ENCODE peak calls at places on chromosomes 3 and 15, in five cellular contexts. K is GM12878, G is K562, Q is SK-N-SH, H is H1. L is an unnamed sample.

GRCh38 chr3:179083977-179084376 is 12.4 kb upstream of the ZMAT3 start:
- DNase-seq in K (no peak), G (no peak), Q (no peak), H (no peak), L (no peak)

GRCh38 chr3:151356791-151357460 is 27.6 kb upstream of the P2RY13 start:
- DNase-seq in K (no peak), G (no peak), Q (peak; percentile 2), H (no peak), L (no peak)

GRCh38 chr3:41683666-41684350 is 278.1 kb downstream of the ULK4 start:
- DNase-seq in K (no peak), G (no peak), Q (no peak), H (no peak), L (peak; percentile 72)

GRCh38 chr15:67823371-67824156 is 1.7 kb upstream of the SKOR1 start:
- DNase-seq in K (no peak), G (peak; percentile 62), Q (peak; percentile 84), H (peak; percentile 55), L (no peak)

GRCh38 chr3:12663311-12663935 is 494 bp downstream of the RAF1 start:
- DNase-seq in K (no peak), G (peak; percentile 80), Q (peak; percentile 78), H (no peak), L (no peak)

GRCh38 chr3:149005424-149005823 is 14.1 kb downstream of the GYG1 start:
- DNase-seq in K (no peak), G (no peak), Q (no peak), H (no peak), L (no peak)

GRCh38 chr3:193134895-193135294 is 106.1 kb upstream of the PLAAT1 start:
- DNase-seq in K (no peak), G (no peak), Q (no peak), H (no peak), L (no peak)

GRCh38 chr15:80840173-80841130 is 61.3 kb downstream of the CEMIP start:
- DNase-seq in K (no peak), G (no peak), Q (no peak), H (no peak), L (peak; percentile 15)

GRCh38 chr3:46192939-46193338 is 15.2 kb downstream of the CCR1 start:
- DNase-seq in K (no peak), G (no peak), Q (no peak), H (no peak), L (no peak)

GRCh38 chr15:26772588-26773484 is at the start of gene GABRB3:
- DNase-seq in K (no peak), G (no peak), Q (peak; percentile 93), H (peak; percentile 86), L (no peak)

GRCh38 chr3:128348805-128349531 is 117.7 kb downstream of the DNAJB8 start:
- DNase-seq in K (no peak), G (no peak), Q (peak; percentile 78), H (no peak), L (no peak)

GRCh38 chr15:34855397-34855796 is 60.0 kb upstream of the ACTC1 start:
- DNase-seq in K (no peak), G (no peak), Q (peak; percentile 25), H (no peak), L (no peak)

GRCh38 chr15:65869954-65870871 is 922 bp downstream of the RAB11A start:
- DNase-seq in K (no peak), G (peak; percentile 18), Q (peak; percentile 59), H (no peak), L (peak; percentile 50)

GRCh38 chr3:25547928-25548327 is 116.8 kb downstream of the TOP2B start:
- DNase-seq in K (no peak), G (no peak), Q (no peak), H (no peak), L (no peak)

GRCh38 chr15:35023794-35024193 is 35.7 kb upstream of the ZNF770 start:
- DNase-seq in K (no peak), G (no peak), Q (no peak), H (no peak), L (no peak)

GRCh38 chr3:189214651-189215050 is 42.9 kb downstream of the TPRG1 start:
- DNase-seq in K (no peak), G (no peak), Q (no peak), H (no peak), L (no peak)

GRCh38 chr3:71659758-71660666 is 65.2 kb downstream of the EIF4E3 start:
- DNase-seq in K (no peak), G (no peak), Q (no peak), H (no peak), L (no peak)

GRCh38 chr15:85692873-85693272 is 101.9 kb downstream of the KLHL25 start:
- DNase-seq in K (peak; percentile 95), G (no peak), Q (no peak), H (no peak), L (no peak)

GRCh38 chr3:36866358-36866757 is 78.5 kb downstream of the TRANK1 start:
- DNase-seq in K (no peak), G (no peak), Q (no peak), H (no peak), L (no peak)
- TF ChIP-seq RFX5 in K (no peak), G (no peak), Q (no peak), H (no peak), L (no peak)

GRCh38 chr3:165156757-165157156 is 39.4 kb downstream of the SLITRK3 start:
- DNase-seq in K (no peak), G (no peak), Q (no peak), H (no peak), L (no peak)
- TF ChIP-seq TAF1 in K (no peak), G (no peak), Q (no peak), H (no peak), L (no peak)

DNA sequence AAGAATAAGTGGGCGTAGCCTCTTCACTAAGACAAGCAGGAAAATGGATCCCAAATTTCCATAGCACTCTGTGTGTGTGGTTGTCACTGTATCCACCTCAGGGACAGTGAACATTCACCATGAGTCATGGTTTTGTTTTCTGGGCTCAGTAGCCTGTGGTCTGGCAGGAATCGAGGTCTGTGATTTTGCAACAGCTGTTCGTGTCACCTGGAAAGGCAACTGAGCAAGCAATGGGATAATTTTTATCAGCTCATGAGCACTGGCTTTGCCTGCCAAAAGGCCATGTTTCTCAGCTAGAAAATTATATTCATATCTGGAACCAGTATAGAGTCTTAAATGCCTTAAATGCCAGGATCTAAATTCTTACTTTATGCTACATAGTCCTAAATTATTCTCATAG is 60.9 kb downstream of the STRIT1 start:
- DNase-seq in K (no peak), G (no peak), Q (peak; percentile 1), H (no peak), L (no peak)
- TF ChIP-seq RFX5 in K (no peak), G (no peak), Q (no peak), H (no peak), L (no peak)

GRCh38 chr3:34131091-34131490 is 332.7 kb downstream of the PDCD6IP start:
- DNase-seq in K (no peak), G (no peak), Q (no peak), H (no peak), L (no peak)

GRCh38 chr3:34132069-34132677 is 333.7 kb downstream of the PDCD6IP start:
- DNase-seq in K (no peak), G (no peak), Q (no peak), H (no peak), L (no peak)
- TF ChIP-seq TAF1 in K (no peak), G (no peak), Q (no peak), H (no peak), L (no peak)

DNA sequence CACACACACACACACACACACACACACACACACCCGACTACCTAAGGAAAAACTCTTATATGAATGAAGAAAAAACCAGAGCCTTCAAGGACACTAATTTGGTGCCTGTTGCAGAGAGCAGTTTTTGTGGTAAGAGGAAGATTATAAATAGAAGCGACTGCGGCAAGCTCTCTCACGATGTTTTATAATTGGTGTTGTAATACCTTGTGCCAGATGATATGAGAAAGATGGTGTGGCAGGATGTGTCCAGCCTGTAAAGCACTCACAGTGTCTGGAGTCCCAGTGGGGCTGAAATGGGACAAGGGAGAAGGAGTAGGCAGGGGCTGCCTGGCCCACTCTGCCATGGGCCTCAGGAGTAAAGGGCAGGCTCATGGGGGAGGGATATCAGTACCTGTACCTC is 839.9 kb downstream of the AGBL1 start:
- DNase-seq in K (no peak), G (no peak), Q (no peak), H (no peak), L (no peak)
- TF ChIP-seq RFX5 in K (no peak), G (no peak), Q (no peak), H (no peak), L (no peak)

DNA sequence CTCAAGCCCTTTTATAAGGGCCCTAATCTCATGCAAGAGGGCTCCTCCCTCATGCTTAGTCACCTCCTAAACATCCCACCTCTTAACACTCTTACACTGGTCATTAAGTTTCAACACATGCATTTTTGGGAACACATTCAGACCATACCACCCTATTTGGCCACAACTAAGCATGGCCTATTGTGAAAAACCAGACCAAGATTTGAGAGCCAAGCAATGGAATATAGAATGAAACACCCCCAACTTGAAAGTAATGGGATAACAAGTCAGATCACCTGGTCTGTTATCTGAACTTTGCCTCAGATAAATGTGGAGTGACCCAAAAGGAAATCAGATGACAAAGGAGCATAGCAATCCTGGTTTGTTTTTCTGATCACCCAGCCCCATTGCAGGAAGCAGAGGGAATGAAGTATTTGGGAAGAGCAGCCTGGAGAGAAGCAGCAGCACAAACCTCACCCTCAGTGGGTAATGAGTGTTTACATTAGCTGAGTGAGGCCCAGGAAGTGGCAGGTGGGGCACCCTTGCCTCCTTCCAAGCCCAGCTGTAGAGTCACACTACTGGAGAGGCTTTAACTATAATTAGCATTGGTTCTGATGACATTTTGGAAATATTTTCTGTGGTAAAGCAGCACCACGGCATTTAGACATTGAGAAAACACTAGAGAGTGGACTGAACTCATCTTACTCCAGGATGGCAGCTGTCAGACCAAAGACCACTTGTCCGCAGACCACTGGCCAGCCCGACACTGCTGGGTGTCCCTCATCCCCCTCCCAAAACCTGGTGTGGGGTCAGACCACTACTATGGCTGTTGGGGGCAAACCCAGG is 48.8 kb upstream of the PRTG start:
- DNase-seq in K (no peak), G (no peak), Q (no peak), H (no peak), L (no peak)
- TF ChIP-seq TAF1 in K (no peak), G (no peak), Q (no peak), H (no peak), L (no peak)

GRCh38 chr3:174333640-174334039 is 525.5 kb upstream of the NAALADL2 start:
- DNase-seq in K (no peak), G (no peak), Q (no peak), H (no peak), L (no peak)
- TF ChIP-seq RFX5 in K (no peak), G (no peak), Q (no peak), H (no peak), L (no peak)

GRCh38 chr15:90683876-90684275 is 33.3 kb upstream of the BLM start:
- DNase-seq in K (no peak), G (no peak), Q (no peak), H (no peak), L (no peak)
- TF ChIP-seq TAF1 in K (no peak), G (no peak), Q (no peak), H (no peak), L (no peak)

GRCh38 chr15:31857194-31857593 is 173.1 kb upstream of the CHRNA7 start:
- DNase-seq in K (no peak), G (no peak), Q (no peak), H (peak; percentile 57), L (no peak)
- TF ChIP-seq RFX5 in K (no peak), G (no peak), Q (no peak), H (no peak), L (no peak)

DNA sequence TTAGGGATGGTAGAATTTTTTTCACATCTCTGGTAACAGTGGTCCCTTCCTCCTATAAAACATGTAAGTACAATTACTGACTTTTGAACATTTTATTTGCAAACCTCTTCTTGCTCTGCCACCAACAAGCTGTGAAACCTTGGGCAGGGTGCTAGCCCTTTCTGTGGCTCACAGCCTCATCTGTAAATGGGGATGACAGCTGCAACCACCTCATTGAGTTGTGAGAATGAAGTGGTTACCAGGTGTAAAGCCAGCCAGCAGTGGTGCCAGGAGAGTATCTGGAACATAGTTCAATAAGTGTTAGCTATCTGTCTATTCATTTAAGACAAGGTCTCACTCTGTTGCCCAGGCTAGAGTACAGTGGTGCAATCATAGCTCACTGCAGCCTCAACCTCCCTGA is 278.1 kb downstream of the ERC2 start:
- DNase-seq in K (no peak), G (no peak), Q (no peak), H (no peak), L (no peak)
- TF ChIP-seq TAF1 in K (no peak), G (no peak), Q (no peak), H (no peak), L (no peak)

L was measured in HepG2.